ENCODE peak calls at places on chromosome 10, in nine cellular contexts. One of them, this sample, is unnamed.

GRCh38 chr10:124448696-124449169 is 1.1 kb downstream of the NKX1-2 start:
- DNase-seq in OCI-LY7: no peak
- DNase-seq in WERI-Rb-1: no peak
- DNase-seq in heart left ventricle: no peak
- DNase-seq in HL-60: no peak
- DNase-seq in RWPE2: no peak
- DNase-seq in RWPE1: no peak
- DNase-seq in CD4-positive, alpha-beta T cell: no peak
- DNase-seq in SK-N-SH: peak; percentile 54
- DNase-seq in this sample: no peak

GRCh38 chr10:27388761-27389399 is 115.2 kb upstream of the RAB18 start:
- DNase-seq in SK-N-SH: no peak
- DNase-seq in OCI-LY7: no peak
- DNase-seq in RWPE2: no peak
- DNase-seq in CD4-positive, alpha-beta T cell: no peak
- DNase-seq in WERI-Rb-1: no peak
- DNase-seq in RWPE1: no peak
- DNase-seq in heart left ventricle: peak; percentile 48
- DNase-seq in HL-60: no peak
- DNase-seq in this sample: no peak

GRCh38 chr10:61065010-61065409 is 121.0 kb upstream of the RHOBTB1 start:
- DNase-seq in WERI-Rb-1: no peak
- DNase-seq in OCI-LY7: no peak
- DNase-seq in CD4-positive, alpha-beta T cell: no peak
- DNase-seq in heart left ventricle: no peak
- DNase-seq in SK-N-SH: no peak
- DNase-seq in HL-60: no peak
- DNase-seq in RWPE2: no peak
- DNase-seq in RWPE1: no peak
- DNase-seq in this sample: no peak

GRCh38 chr10:105952153-105952552 is 1212.4 kb downstream of the SORCS1 start:
- DNase-seq in CD4-positive, alpha-beta T cell: no peak
- DNase-seq in RWPE1: peak; percentile 51
- DNase-seq in RWPE2: no peak
- DNase-seq in SK-N-SH: no peak
- DNase-seq in WERI-Rb-1: peak; percentile 44
- DNase-seq in OCI-LY7: peak; percentile 60
- DNase-seq in heart left ventricle: no peak
- DNase-seq in HL-60: no peak
- DNase-seq in this sample: no peak

GRCh38 chr10:115830260-115830970 is 442.6 kb downstream of the GFRA1 start:
- DNase-seq in heart left ventricle: no peak
- DNase-seq in RWPE2: no peak
- DNase-seq in OCI-LY7: no peak
- DNase-seq in SK-N-SH: no peak
- DNase-seq in WERI-Rb-1: no peak
- DNase-seq in CD4-positive, alpha-beta T cell: no peak
- DNase-seq in RWPE1: no peak
- DNase-seq in HL-60: no peak
- DNase-seq in this sample: no peak

GRCh38 chr10:84632866-84633265 is 304.5 kb downstream of the CCSER2 start:
- DNase-seq in HL-60: no peak
- DNase-seq in OCI-LY7: no peak
- DNase-seq in CD4-positive, alpha-beta T cell: no peak
- DNase-seq in RWPE1: peak; percentile 13
- DNase-seq in WERI-Rb-1: no peak
- DNase-seq in heart left ventricle: no peak
- DNase-seq in RWPE2: no peak
- DNase-seq in SK-N-SH: no peak
- DNase-seq in this sample: no peak

GRCh38 chr10:34506773-34507172 is 308.3 kb downstream of the PARD3 start:
- DNase-seq in HL-60: no peak
- DNase-seq in SK-N-SH: no peak
- DNase-seq in CD4-positive, alpha-beta T cell: no peak
- DNase-seq in OCI-LY7: no peak
- DNase-seq in heart left ventricle: no peak
- DNase-seq in RWPE2: no peak
- DNase-seq in WERI-Rb-1: no peak
- DNase-seq in RWPE1: no peak
- DNase-seq in this sample: no peak

GRCh38 chr10:680146-680545 is 9.3 kb downstream of the DIP2C start:
- DNase-seq in CD4-positive, alpha-beta T cell: no peak
- DNase-seq in SK-N-SH: no peak
- DNase-seq in OCI-LY7: no peak
- DNase-seq in heart left ventricle: peak; percentile 72
- DNase-seq in RWPE2: no peak
- DNase-seq in HL-60: no peak
- DNase-seq in WERI-Rb-1: peak; percentile 60
- DNase-seq in RWPE1: no peak
- DNase-seq in this sample: no peak

GRCh38 chr10:33485276-33485675 is 150.8 kb upstream of the NRP1 start:
- DNase-seq in HL-60: no peak
- DNase-seq in RWPE2: no peak
- DNase-seq in RWPE1: no peak
- DNase-seq in OCI-LY7: no peak
- DNase-seq in WERI-Rb-1: no peak
- DNase-seq in CD4-positive, alpha-beta T cell: no peak
- DNase-seq in heart left ventricle: no peak
- DNase-seq in SK-N-SH: no peak
- DNase-seq in this sample: no peak

GRCh38 chr10:125062244-125063208 is 97.8 kb downstream of the CTBP2 start:
- DNase-seq in OCI-LY7: no peak
- DNase-seq in SK-N-SH: no peak
- DNase-seq in RWPE1: no peak
- DNase-seq in heart left ventricle: peak; percentile 69
- DNase-seq in CD4-positive, alpha-beta T cell: no peak
- DNase-seq in WERI-Rb-1: no peak
- DNase-seq in RWPE2: no peak
- DNase-seq in HL-60: no peak
- DNase-seq in this sample: peak; percentile 60

GRCh38 chr10:113554214-113554613 is 1.4 kb downstream of the HABP2 start:
- DNase-seq in OCI-LY7: no peak
- DNase-seq in HL-60: no peak
- DNase-seq in SK-N-SH: no peak
- DNase-seq in WERI-Rb-1: no peak
- DNase-seq in heart left ventricle: no peak
- DNase-seq in RWPE2: no peak
- DNase-seq in RWPE1: no peak
- DNase-seq in CD4-positive, alpha-beta T cell: no peak
- DNase-seq in this sample: no peak

GRCh38 chr10:16597656-16598055 is 76.0 kb upstream of the C1QL3 start:
- DNase-seq in CD4-positive, alpha-beta T cell: no peak
- DNase-seq in heart left ventricle: no peak
- DNase-seq in RWPE2: no peak
- DNase-seq in WERI-Rb-1: no peak
- DNase-seq in SK-N-SH: no peak
- DNase-seq in RWPE1: no peak
- DNase-seq in HL-60: no peak
- DNase-seq in OCI-LY7: no peak
- DNase-seq in this sample: no peak

GRCh38 chr10:12250181-12250580 is 54.2 kb downstream of the CDC123 start:
- DNase-seq in CD4-positive, alpha-beta T cell: no peak
- DNase-seq in RWPE1: no peak
- DNase-seq in OCI-LY7: no peak
- DNase-seq in SK-N-SH: no peak
- DNase-seq in RWPE2: no peak
- DNase-seq in heart left ventricle: no peak
- DNase-seq in WERI-Rb-1: no peak
- DNase-seq in HL-60: no peak
- DNase-seq in this sample: no peak

GRCh38 chr10:12251581-12251980 is 55.6 kb downstream of the CDC123 start:
- DNase-seq in SK-N-SH: no peak
- DNase-seq in heart left ventricle: no peak
- DNase-seq in RWPE1: no peak
- DNase-seq in HL-60: no peak
- DNase-seq in OCI-LY7: no peak
- DNase-seq in WERI-Rb-1: no peak
- DNase-seq in CD4-positive, alpha-beta T cell: no peak
- DNase-seq in RWPE2: no peak
- DNase-seq in this sample: no peak

GRCh38 chr10:12255048-12255447 is 59.1 kb downstream of the CDC123 start:
- DNase-seq in WERI-Rb-1: no peak
- DNase-seq in OCI-LY7: no peak
- DNase-seq in RWPE2: no peak
- DNase-seq in CD4-positive, alpha-beta T cell: no peak
- DNase-seq in SK-N-SH: no peak
- DNase-seq in RWPE1: no peak
- DNase-seq in heart left ventricle: no peak
- DNase-seq in HL-60: no peak
- DNase-seq in this sample: no peak

GRCh38 chr10:12252882-12253546 is 57.0 kb downstream of the CDC123 start:
- DNase-seq in CD4-positive, alpha-beta T cell: no peak
- DNase-seq in heart left ventricle: no peak
- DNase-seq in WERI-Rb-1: peak; percentile 7
- DNase-seq in SK-N-SH: no peak
- DNase-seq in RWPE2: no peak
- DNase-seq in RWPE1: no peak
- DNase-seq in HL-60: no peak
- DNase-seq in OCI-LY7: peak; percentile 50
- DNase-seq in this sample: no peak
- H3K27ac ChIP-seq in CD4-positive, alpha-beta T cell: no peak overlapping the region
- H3K27ac ChIP-seq in heart left ventricle: no peak overlapping the region
- H3K27ac ChIP-seq in WERI-Rb-1: no peak overlapping the region
- H3K27ac ChIP-seq in SK-N-SH: no peak overlapping the region
- H3K27ac ChIP-seq in RWPE2: no peak overlapping the region
- H3K27ac ChIP-seq in RWPE1: no peak overlapping the region
- H3K27ac ChIP-seq in HL-60: no peak overlapping the region
- H3K27ac ChIP-seq in OCI-LY7: no peak overlapping the region
- H3K27ac ChIP-seq in this sample: no peak overlapping the region

GRCh38 chr10:77475522-77475921 is 162.1 kb downstream of the KCNMA1 start:
- DNase-seq in RWPE1: no peak
- DNase-seq in heart left ventricle: no peak
- DNase-seq in RWPE2: no peak
- DNase-seq in HL-60: no peak
- DNase-seq in CD4-positive, alpha-beta T cell: no peak
- DNase-seq in OCI-LY7: no peak
- DNase-seq in WERI-Rb-1: no peak
- DNase-seq in SK-N-SH: no peak
- DNase-seq in this sample: no peak

GRCh38 chr10:77474386-77474785 is 163.2 kb downstream of the KCNMA1 start:
- DNase-seq in RWPE2: no peak
- DNase-seq in heart left ventricle: no peak
- DNase-seq in SK-N-SH: no peak
- DNase-seq in WERI-Rb-1: no peak
- DNase-seq in OCI-LY7: no peak
- DNase-seq in RWPE1: no peak
- DNase-seq in CD4-positive, alpha-beta T cell: no peak
- DNase-seq in HL-60: no peak
- DNase-seq in this sample: no peak

GRCh38 chr10:77471069-77471536 is 166.5 kb downstream of the KCNMA1 start:
- DNase-seq in WERI-Rb-1: no peak
- DNase-seq in heart left ventricle: no peak
- DNase-seq in RWPE2: no peak
- DNase-seq in OCI-LY7: no peak
- DNase-seq in SK-N-SH: no peak
- DNase-seq in HL-60: no peak
- DNase-seq in CD4-positive, alpha-beta T cell: no peak
- DNase-seq in RWPE1: no peak
- DNase-seq in this sample: no peak

GRCh38 chr10:77474939-77475338 is 162.7 kb downstream of the KCNMA1 start:
- DNase-seq in heart left ventricle: no peak
- DNase-seq in RWPE1: no peak
- DNase-seq in WERI-Rb-1: no peak
- DNase-seq in HL-60: no peak
- DNase-seq in CD4-positive, alpha-beta T cell: no peak
- DNase-seq in SK-N-SH: no peak
- DNase-seq in OCI-LY7: no peak
- DNase-seq in RWPE2: no peak
- DNase-seq in this sample: no peak

DNA sequence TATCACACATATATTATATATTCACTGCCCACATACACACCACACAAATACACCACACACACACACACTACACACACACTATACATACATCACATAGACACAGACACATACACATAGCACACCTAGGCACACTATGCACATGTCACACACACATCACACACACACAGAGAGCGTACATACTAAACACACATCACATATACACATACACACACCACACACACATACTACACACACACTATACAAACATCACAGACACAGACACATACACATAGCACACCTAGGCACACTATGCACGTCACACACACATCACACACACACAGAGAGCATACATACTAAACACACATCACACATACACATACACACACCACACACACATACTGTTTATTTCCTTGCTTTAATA is 165.5 kb downstream of the KCNMA1 start:
- DNase-seq in WERI-Rb-1: no peak
- DNase-seq in SK-N-SH: no peak
- DNase-seq in heart left ventricle: no peak
- DNase-seq in RWPE1: no peak
- DNase-seq in OCI-LY7: no peak
- DNase-seq in HL-60: no peak
- DNase-seq in CD4-positive, alpha-beta T cell: no peak
- DNase-seq in RWPE2: no peak
- DNase-seq in this sample: no peak
- H3K27ac ChIP-seq in WERI-Rb-1: no peak overlapping the region
- H3K27ac ChIP-seq in SK-N-SH: no peak overlapping the region
- H3K27ac ChIP-seq in heart left ventricle: no peak overlapping the region
- H3K27ac ChIP-seq in RWPE1: no peak overlapping the region
- H3K27ac ChIP-seq in OCI-LY7: no peak overlapping the region
- H3K27ac ChIP-seq in HL-60: no peak overlapping the region
- H3K27ac ChIP-seq in CD4-positive, alpha-beta T cell: no peak overlapping the region
- H3K27ac ChIP-seq in RWPE2: no peak overlapping the region
- H3K27ac ChIP-seq in this sample: no peak overlapping the region

GRCh38 chr10:78417425-78418370 is 384.0 kb downstream of the RPS24 start:
- DNase-seq in OCI-LY7: no peak
- DNase-seq in RWPE1: no peak
- DNase-seq in heart left ventricle: no peak
- DNase-seq in CD4-positive, alpha-beta T cell: no peak
- DNase-seq in RWPE2: no peak
- DNase-seq in HL-60: no peak
- DNase-seq in SK-N-SH: no peak
- DNase-seq in WERI-Rb-1: peak; percentile 3
- DNase-seq in this sample: no peak
- H3K27ac ChIP-seq in OCI-LY7: no peak overlapping the region
- H3K27ac ChIP-seq in RWPE1: no peak overlapping the region
- H3K27ac ChIP-seq in heart left ventricle: no peak overlapping the region
- H3K27ac ChIP-seq in CD4-positive, alpha-beta T cell: no peak overlapping the region
- H3K27ac ChIP-seq in RWPE2: no peak overlapping the region
- H3K27ac ChIP-seq in HL-60: no peak overlapping the region
- H3K27ac ChIP-seq in SK-N-SH: no peak overlapping the region
- H3K27ac ChIP-seq in WERI-Rb-1: no peak overlapping the region
- H3K27ac ChIP-seq in this sample: no peak overlapping the region

DNA sequence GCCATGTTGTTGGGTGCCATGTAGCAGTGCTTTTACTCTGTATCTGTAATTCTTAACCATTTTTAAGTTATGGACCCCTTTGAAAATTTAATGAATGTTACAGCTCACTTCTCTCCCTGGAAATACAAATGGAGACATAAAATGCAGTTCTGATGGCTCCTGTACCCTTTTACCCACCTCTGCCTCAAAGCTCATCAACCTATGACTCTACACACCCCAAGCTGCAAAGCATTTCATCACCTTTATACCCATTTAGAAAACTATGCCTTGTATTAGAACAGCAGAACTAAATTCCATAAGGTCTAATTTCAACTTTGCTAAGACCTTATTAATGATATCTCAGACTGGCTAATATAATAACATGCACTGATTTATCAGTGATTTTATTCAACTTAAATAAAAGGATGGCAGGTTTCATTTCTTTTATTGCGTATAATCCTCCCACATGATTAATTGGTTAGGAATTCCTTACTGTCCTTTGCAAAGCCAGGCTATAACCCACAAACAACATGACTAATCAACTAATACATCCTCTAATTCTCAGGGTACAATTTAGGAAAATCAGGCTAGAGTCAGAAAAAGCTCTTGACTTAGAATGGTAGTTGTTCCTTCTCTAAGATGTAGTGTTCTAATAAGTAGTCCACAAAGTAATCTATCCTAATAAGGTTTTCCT is 68.1 kb downstream of the CPEB3 start:
- DNase-seq in heart left ventricle: no peak
- DNase-seq in HL-60: no peak
- DNase-seq in WERI-Rb-1: no peak
- DNase-seq in RWPE2: no peak
- DNase-seq in RWPE1: peak; percentile 94
- DNase-seq in CD4-positive, alpha-beta T cell: no peak
- DNase-seq in OCI-LY7: no peak
- DNase-seq in SK-N-SH: no peak
- DNase-seq in this sample: no peak
- H3K27ac ChIP-seq in heart left ventricle: no peak overlapping the region
- H3K27ac ChIP-seq in HL-60: no peak overlapping the region
- H3K27ac ChIP-seq in WERI-Rb-1: no peak overlapping the region
- H3K27ac ChIP-seq in RWPE2: peak overlapping the region; percentile 49
- H3K27ac ChIP-seq in RWPE1: no peak overlapping the region
- H3K27ac ChIP-seq in CD4-positive, alpha-beta T cell: no peak overlapping the region
- H3K27ac ChIP-seq in OCI-LY7: no peak overlapping the region
- H3K27ac ChIP-seq in SK-N-SH: no peak overlapping the region
- H3K27ac ChIP-seq in this sample: no peak overlapping the region